ENCODE peak calls at places on chromosome 21, in seven cellular contexts. G is stimulated activated CD8-positive, alpha-beta memory T cell treated with anti-CD3 and anti-CD28 coated beads, Interleukin-15, amount 100 ng/mL, for 4 hours; Q is iPS DF 6.9; D is endothelial cell; L is WTC11; S is NCI-H1092; F is hypothalamus. Y is an unnamed sample.

GRCh38 chr21:29827236-29827635 is 112.6 kb downstream of the GRIK1 start:
- DNase-seq in G (no peak), F (no peak), D (no peak), S (no peak), Q (no peak), L (no peak), Y (no peak)

GRCh38 chr21:43613755-43614638 is 45.3 kb downstream of the HSF2BP start:
- DNase-seq in S (no peak), F (no peak), G (no peak), L (no peak), D (no peak), Q (no peak), Y (no peak)

GRCh38 chr21:15139881-15140280 is 75.1 kb upstream of the NRIP1 start:
- DNase-seq in L (no peak), S (no peak), F (no peak), Q (no peak), G (no peak), D (no peak), Y (no peak)

GRCh38 chr21:45596704-45597318 is 46.7 kb upstream of the PCBP3 start:
- DNase-seq in S (peak; percentile 57), D (peak; percentile 81), Q (peak; percentile 72), G (peak; percentile 55), L (peak; percentile 88), F (peak; percentile 64), Y (peak; percentile 86)

GRCh38 chr21:44800103-44800502 is 1.5 kb downstream of the UBE2G2 start:
- DNase-seq in L (no peak), S (no peak), F (no peak), D (peak; percentile 36), Q (no peak), G (no peak), Y (no peak)

GRCh38 chr21:34092241-34092921 is 19.0 kb downstream of the MRPS6 start:
- DNase-seq in F (no peak), L (no peak), G (no peak), S (no peak), Q (no peak), D (no peak), Y (no peak)

GRCh38 chr21:43304206-43304605 is 122.7 kb downstream of the SIK1 start:
- DNase-seq in F (no peak), Q (no peak), L (no peak), D (no peak), S (no peak), G (no peak), Y (no peak)

GRCh38 chr21:31781737-31782136 is 49.8 kb upstream of the SCAF4 start:
- DNase-seq in F (peak; percentile 3), Q (no peak), L (no peak), D (no peak), S (no peak), G (no peak), Y (no peak)

GRCh38 chr21:36589352-36589971 is 109.5 kb upstream of the SIM2 start:
- DNase-seq in S (peak; percentile 42), D (peak; percentile 21), F (no peak), G (no peak), Q (peak; percentile 11), L (peak; percentile 60), Y (no peak)

GRCh38 chr21:32735524-32735923 is 7.7 kb upstream of the SYNJ1 start:
- DNase-seq in L (no peak), F (no peak), Q (no peak), G (no peak), S (no peak), D (no peak), Y (no peak)

GRCh38 chr21:27419153-27419552 is 452.3 kb upstream of the ADAMTS5 start:
- DNase-seq in F (no peak), L (no peak), D (no peak), S (no peak), Q (no peak), G (no peak), Y (no peak)

GRCh38 chr21:40254540-40255455 is 387.6 kb downstream of the PCP4 start:
- DNase-seq in Q (no peak), S (no peak), F (no peak), L (no peak), D (no peak), G (no peak), Y (no peak)

GRCh38 chr21:22456241-22456640 is 1458.0 kb downstream of the NCAM2 start:
- DNase-seq in F (no peak), S (no peak), G (no peak), Q (no peak), D (no peak), L (no peak), Y (no peak)

GRCh38 chr21:34762761-34763160 is 94.0 kb downstream of the CLIC6 start:
- DNase-seq in D (no peak), Q (no peak), G (no peak), L (no peak), S (no peak), F (no peak), Y (no peak)

GRCh38 chr21:37763298-37763697 is 153.0 kb downstream of the KCNJ6 start:
- DNase-seq in G (no peak), S (no peak), D (no peak), Q (no peak), L (no peak), F (no peak), Y (no peak)

GRCh38 chr21:37868896-37869295 is 47.4 kb downstream of the KCNJ6 start:
- DNase-seq in D (no peak), F (no peak), S (no peak), L (no peak), Q (no peak), G (no peak), Y (no peak)

GRCh38 chr21:45262616-45263015 is 25.1 kb downstream of the POFUT2 start:
- DNase-seq in D (no peak), Q (no peak), S (no peak), G (no peak), F (no peak), L (no peak), Y (no peak)

GRCh38 chr21:14541840-14542495 is 4.1 kb downstream of the SAMSN1 start:
- DNase-seq in Q (no peak), D (no peak), L (no peak), G (no peak), F (no peak), S (no peak), Y (no peak)

GRCh38 chr21:18467715-18468114 is 64.1 kb upstream of the TMPRSS15 start:
- DNase-seq in G (no peak), S (no peak), L (no peak), F (no peak), D (no peak), Q (no peak), Y (no peak)

GRCh38 chr21:16592399-16592798 is 862.6 kb downstream of the USP25 start:
- DNase-seq in D (no peak), Q (no peak), F (no peak), S (no peak), G (no peak), L (no peak), Y (no peak)

GRCh38 chr21:43956667-43957030 is 55.5 kb upstream of the TRAPPC10 start:
- DNase-seq in L (no peak), Q (no peak), S (no peak), G (no peak), D (no peak), F (no peak), Y (no peak)

GRCh38 chr21:37128069-37128468 is 55.0 kb downstream of the TTC3 start:
- DNase-seq in D (no peak), F (no peak), Q (no peak), G (no peak), S (no peak), L (no peak), Y (no peak)

GRCh38 chr21:25732091-25732760 is 2.5 kb downstream of the ATP5PF start:
- DNase-seq in S (no peak), F (no peak), Q (no peak), G (no peak), D (no peak), L (no peak), Y (no peak)

GRCh38 chr21:46406001-46406400 is 52.7 kb upstream of the DIP2A start:
- DNase-seq in F (no peak), Q (no peak), L (no peak), S (no peak), G (no peak), D (no peak), Y (no peak)

GRCh38 chr21:32330784-32331311 is 32.2 kb downstream of the MRAP start:
- DNase-seq in F (peak; percentile 12), Q (no peak), S (no peak), L (no peak), D (no peak), G (no peak), Y (no peak)

GRCh38 chr21:33070921-33071877 is 1.3 kb downstream of the OLIG1 start:
- DNase-seq in G (no peak), S (no peak), F (peak; percentile 58), L (peak; percentile 57), Q (no peak), D (peak; percentile 26), Y (no peak)

GRCh38 chr21:30710499-30710898 is 8.1 kb downstream of the KRTAP21-3 start:
- DNase-seq in D (no peak), L (no peak), S (no peak), Q (no peak), F (no peak), G (no peak), Y (no peak)

GRCh38 chr21:14273736-14274538 is 58.0 kb downstream of the RBM11 start:
- DNase-seq in F (peak; percentile 41), S (no peak), D (peak; percentile 46), Q (no peak), L (peak; percentile 65), G (no peak), Y (no peak)

GRCh38 chr21:42095581-42095980 is 24.5 kb downstream of the UMODL1 start:
- DNase-seq in G (no peak), D (no peak), Q (no peak), L (no peak), F (no peak), S (no peak), Y (no peak)

GRCh38 chr21:46079357-46080170 is 18.3 kb upstream of the COL6A2 start:
- DNase-seq in L (no peak), F (no peak), S (no peak), D (no peak), G (no peak), Q (no peak), Y (no peak)